ENCODE peak calls at places on chromosomes 12 and 14, in five cellular contexts. H, D, E, Y and I are unnamed samples.
A peak's percentile ranks its signal among the peaks of the same experiment; 100 is the strongest.

GRCh38 chr12:66241061-66242043 is 52.3 kb downstream of the IRAK3 start:
- DNase-seq in H (no peak), D (no peak), E (no peak), Y (no peak), I (no peak)

GRCh38 chr12:29275834-29276233 is 105.1 kb downstream of the ERGIC2 start:
- DNase-seq in H (no peak), D (no peak), E (no peak), Y (no peak), I (no peak)

GRCh38 chr14:39576726-39577125 is 144.5 kb upstream of the FBXO33 start:
- DNase-seq in H (no peak), D (no peak), E (no peak), Y (no peak), I (no peak)

GRCh38 chr12:117112268-117112595 is 13.0 kb upstream of the TESC start:
- DNase-seq in H (no peak), D (no peak), E (no peak), Y (no peak), I (no peak)

GRCh38 chr14:89598548-89599186 is 181.6 kb upstream of the FOXN3 start:
- DNase-seq in H (no peak), D (no peak), E (no peak), Y (no peak), I (no peak)

GRCh38 chr14:88002421-88002820 is 2.5 kb upstream of the GPR65 start:
- DNase-seq in H (no peak), D (no peak), E (no peak), Y (no peak), I (no peak)

GRCh38 chr14:54529811-54530210 is 20.1 kb downstream of the CGRRF1 start:
- DNase-seq in H (no peak), D (no peak), E (no peak), Y (no peak), I (no peak)

GRCh38 chr12:2652401-2653081 is 142.2 kb upstream of the FKBP4 start:
- DNase-seq in H (no peak), D (no peak), E (no peak), Y (no peak), I (no peak)

GRCh38 chr12:63078911-63079310 is 72.1 kb downstream of the AVPR1A start:
- DNase-seq in H (no peak), D (no peak), E (no peak), Y (no peak), I (no peak)

GRCh38 chr12:39831587-39832315 is 212.1 kb upstream of the ABCD2 start:
- DNase-seq in H (no peak), D (no peak), E (no peak), Y (no peak), I (no peak)

GRCh38 chr12:58310368-58310767 is 369.0 kb downstream of the ATP23 start:
- DNase-seq in H (no peak), D (no peak), E (no peak), Y (no peak), I (no peak)

GRCh38 chr12:34126239-34126641 is 103.9 kb downstream of the ALG10 start:
- DNase-seq in H (no peak), D (no peak), E (no peak), Y (no peak), I (no peak)

GRCh38 chr14:72617391-72618011 is 276.4 kb downstream of the DPF3 start:
- DNase-seq in H (no peak), D (peak; percentile 66), E (no peak), Y (peak; percentile 35), I (no peak)

GRCh38 chr14:75281691-75282000 is 3.0 kb downstream of the FOS start:
- DNase-seq in H (no peak), D (no peak), E (no peak), Y (no peak), I (no peak)

GRCh38 chr12:62466018-62466595 is 519 bp upstream of the MON2 start:
- DNase-seq in H (no peak), D (peak; percentile 33), E (peak; percentile 42), Y (peak; percentile 24), I (no peak)

GRCh38 chr14:62778847-62779246 is 266.4 kb downstream of the KCNH5 start:
- DNase-seq in H (no peak), D (no peak), E (no peak), Y (no peak), I (no peak)

GRCh38 chr12:2101798-2102197 is 49.0 kb downstream of the CACNA1C start:
- DNase-seq in H (no peak), D (no peak), E (no peak), Y (no peak), I (no peak)

GRCh38 chr14:87059060-87059827 is 933.7 kb downstream of the GALC start:
- DNase-seq in H (no peak), D (peak; percentile 51), E (no peak), Y (no peak), I (no peak)

GRCh38 chr12:12585115-12585862 is 22.6 kb upstream of the DUSP16 start:
- DNase-seq in H (no peak), D (no peak), E (no peak), Y (no peak), I (no peak)

GRCh38 chr12:388547-389137 is 478 bp downstream of the KDM5A start:
- DNase-seq in H (peak; percentile 62), D (no peak), E (no peak), Y (peak; percentile 34), I (no peak)

GRCh38 chr12:84874825-84875139 is 37.8 kb downstream of the SLC6A15 start:
- DNase-seq in H (no peak), D (no peak), E (no peak), Y (no peak), I (no peak)

GRCh38 chr12:114834621-114835020 is 150.6 kb upstream of the TBX3 start:
- DNase-seq in H (no peak), D (no peak), E (no peak), Y (no peak), I (no peak)

GRCh38 chr12:51191516-51192283 is 18.8 kb upstream of the TFCP2 start:
- DNase-seq in H (no peak), D (no peak), E (no peak), Y (no peak), I (no peak)

GRCh38 chr12:18284461-18284860 is 23.1 kb downstream of the PIK3C2G start:
- DNase-seq in H (no peak), D (no peak), E (no peak), Y (no peak), I (no peak)

GRCh38 chr12:24487606-24488005 is 461.3 kb downstream of the BCAT1 start:
- DNase-seq in H (no peak), D (no peak), E (no peak), Y (no peak), I (no peak)

GRCh38 chr12:58955849-58956248 is 35.5 kb upstream of the LRIG3 start:
- DNase-seq in H (no peak), D (no peak), E (no peak), Y (no peak), I (no peak)

GRCh38 chr12:115035536-115036107 is 351.6 kb upstream of the TBX3 start:
- DNase-seq in H (no peak), D (no peak), E (no peak), Y (no peak), I (no peak)

GRCh38 chr14:32561520-32561919 is 232.4 kb downstream of the AKAP6 start:
- DNase-seq in H (no peak), D (no peak), E (no peak), Y (no peak), I (no peak)

GRCh38 chr12:913919-914718 is 35.4 kb downstream of the RAD52 start:
- DNase-seq in H (no peak), D (no peak), E (no peak), Y (no peak), I (no peak)

GRCh38 chr14:100706200-100706599 is 20.5 kb upstream of the DLK1 start:
- DNase-seq in H (no peak), D (no peak), E (no peak), Y (no peak), I (no peak)

GRCh38 chr12:69583203-69583602 is 2.1 kb upstream of the CCT2 start:
- DNase-seq in H (no peak), D (no peak), E (no peak), Y (no peak), I (no peak)

GRCh38 chr14:59511916-59512530 is 27.7 kb downstream of the JKAMP start:
- DNase-seq in H (no peak), D (no peak), E (no peak), Y (no peak), I (no peak)

GRCh38 chr14:95727084-95727700 is 13.3 kb upstream of the TCL1A start:
- DNase-seq in H (no peak), D (no peak), E (no peak), Y (no peak), I (no peak)

DNA sequence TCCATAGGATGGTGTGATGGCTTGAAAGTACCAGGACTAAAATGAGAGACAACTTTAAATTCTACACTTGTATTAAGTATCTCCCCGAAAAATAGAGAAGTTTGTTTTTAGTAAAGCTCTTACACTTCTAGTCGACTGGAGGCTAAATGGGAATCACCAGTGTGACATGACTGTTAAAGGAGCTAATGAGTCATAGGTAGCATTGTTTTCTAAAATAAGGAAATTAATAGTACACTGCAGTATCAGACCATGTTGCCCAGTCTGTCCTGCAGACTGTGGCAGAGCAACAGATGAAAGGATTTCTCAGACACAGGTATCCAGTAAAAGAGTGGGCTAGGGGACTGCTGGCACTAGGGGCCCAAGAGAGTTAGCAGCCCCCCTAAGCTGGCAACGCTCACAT is 140.1 kb downstream of the TMEM117 start:
- DNase-seq in H (no peak), D (no peak), E (no peak), Y (no peak), I (no peak)
- H3K9me3 ChIP-seq in H (no peaks in the 10 kb centered on the region), D (peaks cover 17% of the 10 kb centered on the region), E (no peaks in the 10 kb centered on the region), Y (no peaks in the 10 kb centered on the region), I (no peaks in the 10 kb centered on the region)

GRCh38 chr12:54660320-54660962 is 12.3 kb upstream of the DCD start:
- DNase-seq in H (no peak), D (peak; percentile 57), E (no peak), Y (no peak), I (no peak)

GRCh38 chr12:54661048-54661447 is 12.9 kb upstream of the DCD start:
- DNase-seq in H (no peak), D (no peak), E (no peak), Y (no peak), I (no peak)

GRCh38 chr12:54657048-54657696 is 9.0 kb upstream of the DCD start:
- DNase-seq in H (no peak), D (no peak), E (no peak), Y (no peak), I (no peak)

GRCh38 chr12:54662028-54662427 is 13.9 kb upstream of the DCD start:
- DNase-seq in H (no peak), D (no peak), E (no peak), Y (no peak), I (no peak)

GRCh38 chr12:54658306-54659264 is 10.4 kb upstream of the DCD start:
- DNase-seq in H (peak; percentile 69), D (no peak), E (no peak), Y (no peak), I (no peak)
- TF ChIP-seq CTCF in H (no peak), D (no peak), E (no peak), Y (peak; percentile 8), I (peak; percentile 24)

DNA sequence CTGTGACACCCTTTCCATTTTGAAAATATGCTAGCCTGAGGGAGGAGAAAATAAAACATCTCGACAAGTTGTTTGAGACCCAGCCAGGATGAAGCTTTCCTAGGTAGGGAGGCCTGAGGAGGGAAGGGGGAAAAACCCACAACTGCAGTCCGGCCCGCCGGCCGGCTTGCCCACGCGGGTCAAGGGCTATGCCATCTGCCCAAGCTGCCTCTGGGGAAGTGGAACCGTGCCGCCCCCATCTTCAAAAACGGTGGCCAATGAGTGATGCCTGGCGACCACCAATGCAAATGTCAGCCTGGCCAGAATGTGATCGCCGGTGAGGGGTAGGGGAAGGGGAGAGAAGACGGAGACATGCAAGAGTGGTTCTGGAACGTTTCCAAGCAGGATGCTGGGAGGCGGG is 263.5 kb upstream of the ALG10B start:
- DNase-seq in H (no peak), D (no peak), E (no peak), Y (no peak), I (no peak)
- H3K9me3 ChIP-seq in H (no peaks in the 10 kb centered on the region), D (peaks cover 30% of the 10 kb centered on the region), E (no peaks in the 10 kb centered on the region), Y (no peaks in the 10 kb centered on the region), I (no peaks in the 10 kb centered on the region)

GRCh38 chr12:6072302-6072752 is 52.1 kb downstream of the VWF start:
- DNase-seq in H (no peak), D (no peak), E (no peak), Y (no peak), I (no peak)
- TF ChIP-seq CTCF in H (no peak), D (no peak), E (no peak), Y (no peak), I (no peak)